ENCODE peak calls at places on chromosomes 3 and 15, in four cellular contexts. F is NCI-H2029, T is hippocampal formation, N is head of caudate nucleus. O is an unnamed sample.

GRCh38 chr15:93831641-93832040 is 399.7 kb upstream of the MCTP2 start:
- DNase-seq in N (no peak), T (no peak), F (no peak), O (no peak)

GRCh38 chr3:136979204-136979603 is 21.4 kb downstream of the IL20RB start:
- DNase-seq in T (no peak), F (no peak), N (no peak), O (no peak)

GRCh38 chr3:50617911-50618481 is 1.0 kb downstream of the MAPKAPK3 start:
- DNase-seq in F (no peak), T (no peak), N (no peak), O (no peak)

GRCh38 chr3:40167958-40168357 is 141.5 kb upstream of the EIF1B start:
- DNase-seq in N (no peak), F (peak; percentile 40), T (no peak), O (no peak)

GRCh38 chr3:45176912-45177311 is 30.7 kb upstream of the CDCP1 start:
- DNase-seq in F (no peak), N (no peak), T (no peak), O (no peak)

GRCh38 chr3:69922521-69923000 is 77.0 kb upstream of the SAMMSON start:
- DNase-seq in T (no peak), F (no peak), N (no peak), O (no peak)

GRCh38 chr3:184016169-184016570 is 1.5 kb downstream of the ABCC5 start:
- DNase-seq in T (no peak), F (no peak), N (no peak), O (no peak)

GRCh38 chr3:24810881-24811280 is 316.2 kb upstream of the THRB start:
- DNase-seq in N (no peak), F (no peak), T (no peak), O (no peak)

GRCh38 chr15:63447277-63447676 is 57.1 kb upstream of the USP3 start:
- DNase-seq in F (peak; percentile 46), N (no peak), T (no peak), O (no peak)

GRCh38 chr3:56928379-56929068 is 126.8 kb upstream of the ARHGEF3 start:
- DNase-seq in N (no peak), F (no peak), T (no peak), O (no peak)

GRCh38 chr3:177606891-177607290 is 409.6 kb upstream of the TBL1XR1 start:
- DNase-seq in N (no peak), F (peak; percentile 14), T (no peak), O (no peak)

GRCh38 chr15:48373855-48374421 is 42.7 kb downstream of the DUT start:
- DNase-seq in T (no peak), N (no peak), F (no peak), O (no peak)

GRCh38 chr3:61821823-61822251 is 260.5 kb downstream of the PTPRG start:
- DNase-seq in F (no peak), T (no peak), N (no peak), O (no peak)

O was measured in NK-92 treated with Interleukin-12 subunit alpha and Interleukin-12 subunit beta, amount 100 ng/mL, for 24 hours.